ENCODE peak calls at places on chromosomes 3 and 15, in nine cellular contexts. Q, I, O, G, P, D, E, U and C are unnamed samples. For H3K27me3, the result is how much of the 10 kb centered on the place peaks cover.

GRCh38 chr3:79383402-79384012 is 384.3 kb downstream of the ROBO1 start:
- DNase-seq in Q (no peak), I (no peak), O (no peak), G (no peak), P (no peak), D (no peak), E (no peak), U (no peak), C (no peak)

GRCh38 chr15:49137861-49138260 is 17.5 kb downstream of the COPS2 start:
- DNase-seq in Q (no peak), I (no peak), O (no peak), G (no peak), P (no peak), D (no peak), E (no peak), U (no peak), C (no peak)

GRCh38 chr3:134378384-134378783 is 4.1 kb upstream of the AMOTL2 start:
- DNase-seq in Q (peak), I (peak), O (no peak), G (no peak), P (peak), D (no peak), E (peak), U (peak), C (no peak)

GRCh38 chr3:156201411-156202405 is 81.3 kb downstream of the KCNAB1 start:
- DNase-seq in Q (no peak), I (no peak), O (no peak), G (no peak), P (no peak), D (no peak), E (no peak), U (no peak), C (no peak)

GRCh38 chr3:159786489-159787181 is 202.0 kb upstream of the IL12A start:
- DNase-seq in Q (no peak), I (no peak), O (no peak), G (no peak), P (peak), D (no peak), E (no peak), U (no peak), C (no peak)

GRCh38 chr3:30421261-30421660 is 185.1 kb upstream of the TGFBR2 start:
- DNase-seq in Q (no peak), I (no peak), O (no peak), G (no peak), P (no peak), D (no peak), E (no peak), U (no peak), C (peak)

GRCh38 chr3:127162947-127163645 is 29.8 kb upstream of the PRR23E start:
- DNase-seq in Q (no peak), I (peak), O (no peak), G (no peak), P (peak), D (no peak), E (peak), U (peak), C (no peak)

GRCh38 chr3:28940530-28940929 is 340.3 kb upstream of the RBMS3 start:
- DNase-seq in Q (peak), I (no peak), O (no peak), G (no peak), P (peak), D (no peak), E (no peak), U (no peak), C (peak)

GRCh38 chr3:88960019-88960418 is 147.4 kb upstream of the EPHA3 start:
- DNase-seq in Q (no peak), I (no peak), O (no peak), G (no peak), P (no peak), D (no peak), E (no peak), U (no peak), C (no peak)

GRCh38 chr3:37745079-37745478 is 116.6 kb upstream of the CTDSPL start:
- DNase-seq in Q (no peak), I (no peak), O (no peak), G (no peak), P (no peak), D (no peak), E (no peak), U (no peak), C (no peak)

GRCh38 chr15:29698030-29698701 is 124.1 kb downstream of the TJP1 start:
- DNase-seq in Q (no peak), I (no peak), O (no peak), G (no peak), P (peak), D (no peak), E (no peak), U (peak), C (no peak)

GRCh38 chr3:14506626-14507344 is 33.4 kb downstream of the GRIP2 start:
- DNase-seq in Q (no peak), I (no peak), O (no peak), G (no peak), P (no peak), D (no peak), E (peak), U (no peak), C (no peak)

GRCh38 chr15:101244889-101245668 is 6.8 kb downstream of the CHSY1 start:
- DNase-seq in Q (no peak), I (no peak), O (no peak), G (no peak), P (no peak), D (no peak), E (no peak), U (no peak), C (no peak)

GRCh38 chr15:51111061-51111460 is 16.4 kb upstream of the TNFAIP8L3 start:
- DNase-seq in Q (no peak), I (no peak), O (no peak), G (no peak), P (no peak), D (no peak), E (no peak), U (no peak), C (no peak)

GRCh38 chr3:46935168-46935858 is 41.2 kb downstream of the CCDC12 start:
- DNase-seq in Q (peak), I (peak), O (peak), G (no peak), P (peak), D (no peak), E (no peak), U (peak), C (peak)

GRCh38 chr15:75195766-75196241 is 5.9 kb upstream of the C15orf39 start:
- DNase-seq in Q (no peak), I (peak), O (no peak), G (no peak), P (peak), D (no peak), E (no peak), U (no peak), C (no peak)

GRCh38 chr3:9951126-9951525 is 1.1 kb downstream of the PRRT3 start:
- DNase-seq in Q (no peak), I (no peak), O (no peak), G (no peak), P (no peak), D (no peak), E (no peak), U (no peak), C (no peak)

GRCh38 chr3:124043023-124043422 is 51.1 kb upstream of the ROPN1 start:
- DNase-seq in Q (no peak), I (no peak), O (no peak), G (no peak), P (no peak), D (no peak), E (no peak), U (no peak), C (no peak)
- H3K27me3 ChIP-seq in Q (under half), I (half or more), O (under half), G (under half), P (under half), D (under half), E (under half), U (under half), C (under half)

DNA sequence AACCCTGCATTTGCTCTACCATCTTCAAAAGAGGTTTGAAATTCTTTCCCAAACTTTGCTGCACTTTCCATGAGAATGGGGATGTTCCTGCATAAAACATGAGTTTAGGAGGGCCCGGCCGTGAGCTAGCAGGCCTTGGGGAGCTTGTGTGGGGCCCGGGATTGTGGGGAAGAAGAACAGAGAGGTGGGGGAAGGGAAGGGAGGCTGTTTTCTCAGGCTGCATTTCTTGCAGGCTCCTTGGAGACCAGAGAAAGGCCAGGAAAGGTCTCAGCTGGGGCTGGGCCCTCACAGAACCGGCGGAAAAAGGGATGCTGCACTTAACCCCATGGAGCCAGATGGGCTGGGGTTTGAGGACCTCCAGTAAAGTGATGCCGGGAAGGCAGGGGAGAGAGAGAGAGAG is 40.8 kb downstream of the SEMA5B start:
- DNase-seq in Q (no peak), I (no peak), O (no peak), G (no peak), P (no peak), D (no peak), E (no peak), U (no peak), C (no peak)
- H3K27me3 ChIP-seq in Q (under half), I (under half), O (under half), G (under half), P (under half), D (under half), E (under half), U (under half), C (half or more)

GRCh38 chr3:111593666-111594065 is 1.5 kb downstream of the ZBED2 start:
- DNase-seq in Q (no peak), I (no peak), O (no peak), G (no peak), P (no peak), D (no peak), E (no peak), U (no peak), C (no peak)
- H3K27me3 ChIP-seq in Q (under half), I (under half), O (under half), G (under half), P (under half), D (under half), E (under half), U (under half), C (under half)

GRCh38 chr3:197372076-197372661 is 73.8 kb upstream of the DLG1 start:
- DNase-seq in Q (no peak), I (no peak), O (no peak), G (no peak), P (peak), D (no peak), E (no peak), U (peak), C (peak)
- H3K27me3 ChIP-seq in Q (under half), I (under half), O (under half), G (under half), P (under half), D (under half), E (under half), U (under half), C (under half)

DNA sequence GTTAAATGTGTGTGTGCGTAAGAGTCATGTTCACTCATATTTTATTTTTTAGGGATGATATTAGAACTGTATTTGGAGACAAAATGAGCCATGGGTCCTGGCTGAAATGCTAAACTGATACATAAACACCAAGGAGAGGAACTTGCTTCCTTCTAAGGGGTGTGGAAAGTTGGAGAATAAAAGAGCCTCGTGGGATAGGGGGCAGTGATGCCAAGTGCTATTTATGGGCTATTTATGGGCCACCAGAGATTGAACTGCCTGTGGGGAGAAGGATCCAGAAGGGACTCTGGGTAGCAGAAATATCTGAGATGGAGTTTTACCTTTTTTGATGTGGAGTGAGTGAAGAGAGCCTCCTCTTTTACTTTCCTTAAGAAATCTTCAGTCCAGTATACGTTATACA is 1.8 kb upstream of the ARNT2 start:
- DNase-seq in Q (no peak), I (no peak), O (no peak), G (no peak), P (no peak), D (no peak), E (no peak), U (no peak), C (no peak)
- H3K27me3 ChIP-seq in Q (under half), I (half or more), O (half or more), G (under half), P (under half), D (under half), E (under half), U (under half), C (under half)